ENCODE peak calls at places on chromosome 1, in eight cellular contexts. One of them, this sample, is unnamed.
A peak's percentile ranks its signal among the peaks of the same experiment; 100 is the strongest.

GRCh38 chr1:8603220-8603616 is 214.2 kb downstream of the RERE start:
- DNase-seq in spleen: no peak
- DNase-seq in heart left ventricle: no peak
- DNase-seq in H54: no peak
- DNase-seq in stomach: no peak
- DNase-seq in NB4: no peak
- DNase-seq in prostate gland: no peak
- DNase-seq in ovary: no peak
- DNase-seq in this sample: no peak

GRCh38 chr1:26530540-26530897 is 958 bp downstream of the RPS6KA1 start:
- DNase-seq in heart left ventricle: no peak
- DNase-seq in ovary: no peak
- DNase-seq in spleen: no peak
- DNase-seq in NB4: peak; percentile 81
- DNase-seq in H54: no peak
- DNase-seq in prostate gland: no peak
- DNase-seq in stomach: no peak
- DNase-seq in this sample: no peak

GRCh38 chr1:1216770-1217620 is 3.0 kb upstream of the TNFRSF4 start:
- DNase-seq in NB4: no peak
- DNase-seq in prostate gland: no peak
- DNase-seq in stomach: no peak
- DNase-seq in spleen: no peak
- DNase-seq in H54: no peak
- DNase-seq in ovary: no peak
- DNase-seq in heart left ventricle: no peak
- DNase-seq in this sample: no peak

GRCh38 chr1:37267111-37267835 is 207.1 kb upstream of the ZC3H12A start:
- DNase-seq in prostate gland: no peak
- DNase-seq in spleen: no peak
- DNase-seq in ovary: no peak
- DNase-seq in H54: no peak
- DNase-seq in stomach: no peak
- DNase-seq in heart left ventricle: no peak
- DNase-seq in NB4: no peak
- DNase-seq in this sample: no peak

GRCh38 chr1:241083285-241083684 is 273.7 kb downstream of the RGS7 start:
- DNase-seq in prostate gland: no peak
- DNase-seq in NB4: no peak
- DNase-seq in H54: no peak
- DNase-seq in heart left ventricle: no peak
- DNase-seq in ovary: no peak
- DNase-seq in spleen: no peak
- DNase-seq in stomach: no peak
- DNase-seq in this sample: no peak

GRCh38 chr1:63949965-63950364 is 176.1 kb downstream of the ROR1 start:
- DNase-seq in ovary: peak; percentile 75
- DNase-seq in NB4: no peak
- DNase-seq in H54: no peak
- DNase-seq in spleen: no peak
- DNase-seq in heart left ventricle: no peak
- DNase-seq in prostate gland: no peak
- DNase-seq in stomach: no peak
- DNase-seq in this sample: peak; percentile 27

GRCh38 chr1:45206808-45207624 is 611 bp upstream of the ZSWIM5 start:
- DNase-seq in heart left ventricle: no peak
- DNase-seq in prostate gland: peak; percentile 9
- DNase-seq in ovary: no peak
- DNase-seq in H54: no peak
- DNase-seq in stomach: no peak
- DNase-seq in NB4: no peak
- DNase-seq in spleen: no peak
- DNase-seq in this sample: no peak

GRCh38 chr1:53738205-53739108 is 507 bp downstream of the GLIS1 start:
- DNase-seq in stomach: no peak
- DNase-seq in heart left ventricle: no peak
- DNase-seq in NB4: no peak
- DNase-seq in H54: no peak
- DNase-seq in prostate gland: no peak
- DNase-seq in spleen: no peak
- DNase-seq in ovary: no peak
- DNase-seq in this sample: no peak

GRCh38 chr1:38584408-38585037 is 275.0 kb downstream of the RRAGC start:
- DNase-seq in prostate gland: no peak
- DNase-seq in H54: no peak
- DNase-seq in heart left ventricle: no peak
- DNase-seq in ovary: no peak
- DNase-seq in NB4: no peak
- DNase-seq in stomach: no peak
- DNase-seq in spleen: no peak
- DNase-seq in this sample: no peak
- TF ChIP-seq POLR2A in prostate gland: no peak
- TF ChIP-seq POLR2A in H54: no peak
- TF ChIP-seq POLR2A in heart left ventricle: no peak
- TF ChIP-seq POLR2A in ovary: no peak
- TF ChIP-seq POLR2A in NB4: no peak
- TF ChIP-seq POLR2A in stomach: no peak
- TF ChIP-seq POLR2A in spleen: no peak
- TF ChIP-seq POLR2A in this sample: no peak

DNA sequence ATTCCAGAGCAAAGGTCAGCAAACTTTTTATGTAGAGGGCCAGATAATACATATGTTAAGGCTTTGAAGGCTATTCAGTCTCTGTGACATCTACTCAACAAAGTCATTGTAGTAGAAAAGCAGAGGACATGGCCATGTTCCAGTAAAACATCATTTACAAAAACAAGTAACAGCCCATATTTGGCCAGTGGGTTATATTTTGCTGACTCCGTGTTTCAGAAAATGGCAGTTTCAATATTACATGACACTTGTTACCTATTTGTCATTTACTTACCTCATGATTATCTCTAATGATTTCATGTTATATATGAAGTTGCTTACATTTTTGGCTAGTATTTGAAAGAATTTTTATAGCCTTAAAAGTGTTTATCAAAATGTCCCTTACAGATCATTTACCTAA is 117.4 kb upstream of the B3GALT2 start:
- DNase-seq in NB4: no peak
- DNase-seq in spleen: no peak
- DNase-seq in stomach: no peak
- DNase-seq in ovary: no peak
- DNase-seq in prostate gland: no peak
- DNase-seq in heart left ventricle: no peak
- DNase-seq in H54: no peak
- DNase-seq in this sample: no peak
- TF ChIP-seq POLR2A in NB4: no peak
- TF ChIP-seq POLR2A in spleen: no peak
- TF ChIP-seq POLR2A in stomach: no peak
- TF ChIP-seq POLR2A in ovary: no peak
- TF ChIP-seq POLR2A in prostate gland: no peak
- TF ChIP-seq POLR2A in heart left ventricle: no peak
- TF ChIP-seq POLR2A in H54: no peak
- TF ChIP-seq POLR2A in this sample: no peak

GRCh38 chr1:2583871-2584341 is 2.7 kb upstream of the PRXL2B start:
- DNase-seq in heart left ventricle: no peak
- DNase-seq in H54: no peak
- DNase-seq in spleen: peak; percentile 76
- DNase-seq in prostate gland: no peak
- DNase-seq in NB4: no peak
- DNase-seq in stomach: no peak
- DNase-seq in ovary: no peak
- DNase-seq in this sample: no peak
- TF ChIP-seq POLR2A in heart left ventricle: no peak
- TF ChIP-seq POLR2A in H54: no peak
- TF ChIP-seq POLR2A in spleen: no peak
- TF ChIP-seq POLR2A in prostate gland: peak; percentile 27
- TF ChIP-seq POLR2A in NB4: no peak
- TF ChIP-seq POLR2A in stomach: no peak
- TF ChIP-seq POLR2A in ovary: no peak
- TF ChIP-seq POLR2A in this sample: no peak

GRCh38 chr1:149846042-149846441 is 53.3 kb upstream of the BOLA1 start:
- DNase-seq in spleen: no peak
- DNase-seq in heart left ventricle: no peak
- DNase-seq in ovary: peak; percentile 7
- DNase-seq in H54: no peak
- DNase-seq in prostate gland: no peak
- DNase-seq in NB4: peak; percentile 23
- DNase-seq in stomach: no peak
- DNase-seq in this sample: peak; percentile 1

GRCh38 chr1:149844650-149845255 is 54.6 kb upstream of the BOLA1 start:
- DNase-seq in heart left ventricle: no peak
- DNase-seq in spleen: no peak
- DNase-seq in prostate gland: no peak
- DNase-seq in stomach: no peak
- DNase-seq in ovary: no peak
- DNase-seq in NB4: no peak
- DNase-seq in H54: no peak
- DNase-seq in this sample: no peak

GRCh38 chr1:149844096-149844495 is 55.3 kb upstream of the BOLA1 start:
- DNase-seq in stomach: no peak
- DNase-seq in prostate gland: peak; percentile 4
- DNase-seq in H54: no peak
- DNase-seq in ovary: no peak
- DNase-seq in NB4: peak; percentile 69
- DNase-seq in heart left ventricle: no peak
- DNase-seq in spleen: no peak
- DNase-seq in this sample: no peak

GRCh38 chr1:149845416-149845815 is 54.0 kb upstream of the BOLA1 start:
- DNase-seq in stomach: no peak
- DNase-seq in prostate gland: no peak
- DNase-seq in ovary: no peak
- DNase-seq in heart left ventricle: no peak
- DNase-seq in spleen: no peak
- DNase-seq in H54: no peak
- DNase-seq in NB4: peak; percentile 7
- DNase-seq in this sample: peak; percentile 46

DNA sequence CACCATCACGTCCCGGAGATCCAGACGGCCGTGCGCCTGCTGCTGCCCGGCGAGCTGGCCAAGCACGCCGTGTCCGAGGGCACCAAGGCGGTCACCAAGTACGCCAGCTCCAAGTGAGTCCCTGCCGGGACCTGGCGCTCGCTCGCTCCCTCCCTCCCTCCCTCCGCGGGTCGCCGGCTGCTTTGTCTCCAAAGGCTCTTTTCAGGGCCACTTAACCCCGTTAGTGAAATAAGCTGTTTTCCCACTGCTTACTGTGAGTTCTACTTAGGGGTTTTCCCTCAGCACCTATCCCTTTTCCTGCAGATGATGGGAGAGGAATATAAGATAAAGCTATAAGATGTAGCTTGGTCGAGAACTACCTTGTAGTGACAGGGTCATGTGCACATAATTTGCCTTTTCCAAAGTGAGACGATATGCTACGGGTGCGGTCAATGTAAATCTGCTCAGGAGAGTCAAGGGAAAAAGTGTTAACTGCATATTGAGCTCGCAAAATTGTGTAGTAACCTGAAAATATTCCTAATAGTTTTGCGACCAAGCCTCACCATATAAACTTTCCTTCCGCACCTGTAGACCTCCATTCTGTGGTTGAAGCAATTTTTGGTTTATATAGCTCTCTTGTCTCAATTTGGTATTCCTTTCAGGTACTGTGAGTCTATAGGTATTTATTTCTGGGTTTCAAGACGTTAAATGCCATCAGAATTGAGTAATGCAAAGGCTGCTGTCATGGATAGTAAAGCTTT is 55.9 kb upstream of the BOLA1 start:
- DNase-seq in prostate gland: peak; percentile 4
- DNase-seq in ovary: peak; percentile 9
- DNase-seq in spleen: peak; percentile 41
- DNase-seq in heart left ventricle: no peak
- DNase-seq in NB4: peak; percentile 38
- DNase-seq in H54: no peak
- DNase-seq in stomach: no peak
- DNase-seq in this sample: no peak
- TF ChIP-seq POLR2A in prostate gland: no peak
- TF ChIP-seq POLR2A in ovary: no peak
- TF ChIP-seq POLR2A in spleen: no peak
- TF ChIP-seq POLR2A in heart left ventricle: no peak
- TF ChIP-seq POLR2A in NB4: peak; percentile 22
- TF ChIP-seq POLR2A in H54: no peak
- TF ChIP-seq POLR2A in stomach: no peak
- TF ChIP-seq POLR2A in this sample: no peak

GRCh38 chr1:145978477-145978859 is 14.0 kb downstream of the POLR3GL start:
- DNase-seq in ovary: no peak
- DNase-seq in prostate gland: no peak
- DNase-seq in heart left ventricle: no peak
- DNase-seq in NB4: no peak
- DNase-seq in H54: no peak
- DNase-seq in stomach: no peak
- DNase-seq in spleen: no peak
- DNase-seq in this sample: no peak

GRCh38 chr1:145978860-145979745 is 14.6 kb downstream of the POLR3GL start:
- DNase-seq in prostate gland: peak; percentile 95
- DNase-seq in NB4: peak; percentile 99
- DNase-seq in ovary: peak; percentile 94
- DNase-seq in heart left ventricle: peak; percentile 95
- DNase-seq in stomach: peak; percentile 91
- DNase-seq in H54: peak; percentile 86
- DNase-seq in spleen: peak; percentile 92
- DNase-seq in this sample: peak; percentile 98

GRCh38 chr1:145981299-145981600 is 15.1 kb downstream of the TXNIP start:
- DNase-seq in stomach: peak; percentile 26
- DNase-seq in spleen: no peak
- DNase-seq in H54: no peak
- DNase-seq in ovary: no peak
- DNase-seq in prostate gland: no peak
- DNase-seq in NB4: no peak
- DNase-seq in heart left ventricle: no peak
- DNase-seq in this sample: peak; percentile 54

GRCh38 chr1:145977486-145978476 is 13.3 kb downstream of the POLR3GL start:
- DNase-seq in H54: no peak
- DNase-seq in heart left ventricle: peak; percentile 82
- DNase-seq in prostate gland: peak; percentile 87
- DNase-seq in ovary: peak; percentile 89
- DNase-seq in NB4: peak; percentile 89
- DNase-seq in stomach: peak; percentile 88
- DNase-seq in spleen: peak; percentile 88
- DNase-seq in this sample: peak; percentile 86

GRCh38 chr1:145979746-145980435 is 15.4 kb downstream of the POLR3GL start:
- DNase-seq in H54: no peak
- DNase-seq in heart left ventricle: no peak
- DNase-seq in spleen: no peak
- DNase-seq in ovary: peak; percentile 52
- DNase-seq in NB4: peak; percentile 83
- DNase-seq in prostate gland: no peak
- DNase-seq in stomach: peak; percentile 33
- DNase-seq in this sample: peak; percentile 3
- TF ChIP-seq POLR2A in H54: no peak
- TF ChIP-seq POLR2A in heart left ventricle: no peak
- TF ChIP-seq POLR2A in spleen: no peak
- TF ChIP-seq POLR2A in ovary: no peak
- TF ChIP-seq POLR2A in NB4: no peak
- TF ChIP-seq POLR2A in prostate gland: no peak
- TF ChIP-seq POLR2A in stomach: no peak
- TF ChIP-seq POLR2A in this sample: peak; percentile 41

This sample was measured in adrenal gland.